ENCODE peak calls at places on chromosomes 1 and 21, in six cellular contexts. S is activated CD4-positive, alpha-beta memory T cell treated with anti-CD3 and anti-CD28 coated beads, Interleukin-2, amount 10 ng/mL, durations not matched to agents 7 days and 5 days; L is stimulated activated CD8-positive, alpha-beta memory T cell treated with anti-CD3 and anti-CD28 coated beads, Interleukin-2, amount 100 ng/mL, for 1 hour; B is posterior vena cava; Q is CD4-positive, CD25-positive, alpha-beta regulatory T cell; W is right atrium auricular region. V is an unnamed sample.

GRCh38 chr1:65059930-65060538 is 88.0 kb upstream of the AK4 start:
- DNase-seq in W (no peak), Q (peak), B (no peak), S (no peak), L (no peak), V (no peak)

GRCh38 chr1:165287329-165287728 is 69.2 kb downstream of the LMX1A start:
- DNase-seq in S (no peak), Q (no peak), L (no peak), B (no peak), W (no peak), V (no peak)

GRCh38 chr21:44730951-44731579 is 19.7 kb upstream of the TSPEAR start:
- DNase-seq in Q (no peak), W (no peak), B (peak), L (no peak), S (no peak), V (no peak)

GRCh38 chr1:12001249-12001917 is 17.9 kb upstream of the MIIP start:
- DNase-seq in L (no peak), W (no peak), Q (peak), B (no peak), S (peak), V (no peak)

GRCh38 chr1:226309398-226310122 is 596 bp upstream of the LIN9 start:
- DNase-seq in W (no peak), B (peak), Q (peak), S (no peak), L (no peak), V (no peak)

GRCh38 chr1:7393141-7393540 is 378.0 kb upstream of the VAMP3 start:
- DNase-seq in L (no peak), W (no peak), S (no peak), Q (no peak), B (no peak), V (no peak)

GRCh38 chr1:41638086-41639024 is 153.9 kb upstream of the EDN2 start:
- DNase-seq in L (no peak), W (no peak), S (no peak), B (no peak), Q (no peak), V (no peak)

GRCh38 chr1:43348343-43348808 is 10.4 kb upstream of the CDC20 start:
- DNase-seq in B (no peak), Q (no peak), S (no peak), L (no peak), W (no peak), V (peak)

GRCh38 chr1:72623299-72623708 is 341.0 kb upstream of the NEGR1 start:
- DNase-seq in S (no peak), B (peak), Q (no peak), W (no peak), L (no peak), V (no peak)

GRCh38 chr1:40337448-40337847 is 20.4 kb upstream of the COL9A2 start:
- DNase-seq in S (no peak), Q (no peak), B (no peak), L (no peak), W (no peak), V (no peak)

GRCh38 chr1:180116964-180117763 is 37.5 kb upstream of the QSOX1 start:
- DNase-seq in S (no peak), B (no peak), Q (no peak), L (no peak), W (peak), V (no peak)

GRCh38 chr1:100628631-100629081 is 90.7 kb downstream of the GPR88 start:
- DNase-seq in W (no peak), B (no peak), Q (no peak), S (no peak), L (no peak), V (no peak)

GRCh38 chr1:223363057-223363855 is 720 bp downstream of the SUSD4 start:
- DNase-seq in B (no peak), Q (peak), L (no peak), S (no peak), W (no peak), V (no peak)

GRCh38 chr1:151311589-151312331 is 15.5 kb downstream of the PI4KB start:
- DNase-seq in W (peak), B (no peak), L (peak), Q (no peak), S (peak), V (no peak)

GRCh38 chr1:208201241-208201640 is 42.9 kb downstream of the PLXNA2 start:
- DNase-seq in L (no peak), B (no peak), S (no peak), Q (no peak), W (peak), V (no peak)

GRCh38 chr1:41545996-41546938 is 61.8 kb upstream of the EDN2 start:
- DNase-seq in L (no peak), B (peak), Q (no peak), W (no peak), S (no peak), V (peak)

GRCh38 chr1:203652718-203653461 is 26.3 kb downstream of the ATP2B4 start:
- DNase-seq in S (no peak), L (no peak), Q (peak), W (no peak), B (no peak), V (no peak)

GRCh38 chr1:155044812-155045690 is 6.1 kb upstream of the ADAM15 start:
- DNase-seq in L (no peak), Q (peak), B (peak), W (peak), S (peak), V (peak)

GRCh38 chr1:155062702-155063411 is 683 bp upstream of the EFNA4 start:
- DNase-seq in B (no peak), L (peak), Q (peak), S (peak), W (no peak), V (no peak)

GRCh38 chr1:207015791-207016190 is 16.8 kb downstream of the C1orf116 start:
- DNase-seq in W (no peak), S (no peak), B (no peak), Q (no peak), L (no peak), V (no peak)

GRCh38 chr1:25051906-25052305 is 121.8 kb upstream of the RUNX3 start:
- DNase-seq in S (no peak), L (no peak), W (no peak), Q (no peak), B (no peak), V (no peak)